ENCODE peak calls at places on chromosomes 13 and 19, in four cellular contexts. S is fibroblast of mammary gland; K is fibroblast of pulmonary artery; V is stimulated activated CD8-positive, alpha-beta memory T cell treated with anti-CD3 and anti-CD28 coated beads, Interleukin-4, amount 100 ng/mL, for 1 hour. P is an unnamed sample.

GRCh38 chr13:20460744-20461143 is 64.9 kb downstream of the CRYL1 start:
- DNase-seq in S (no peak), K (no peak), V (no peak), P (no peak)

GRCh38 chr19:33175886-33176669 is 18.1 kb upstream of the LRP3 start:
- DNase-seq in S (peak), K (peak), V (no peak), P (no peak)

GRCh38 chr13:76888421-76888820 is 2.2 kb upstream of the KCTD12 start:
- DNase-seq in S (no peak), K (no peak), V (no peak), P (no peak)

GRCh38 chr19:42129399-42130253 is 2.6 kb downstream of the POU2F2 start:
- DNase-seq in S (peak), K (peak), V (no peak), P (no peak)

GRCh38 chr13:42906257-42906656 is 85.8 kb downstream of the EPSTI1 start:
- DNase-seq in S (no peak), K (no peak), V (no peak), P (no peak)

GRCh38 chr13:51638497-51638871 is 54.2 kb downstream of the WDFY2 start:
- DNase-seq in S (peak), K (no peak), V (no peak), P (no peak)

GRCh38 chr13:80802946-80803345 is 462.0 kb upstream of the SPRY2 start:
- DNase-seq in S (no peak), K (no peak), V (no peak), P (no peak)

GRCh38 chr13:23921451-23921888 is 24.2 kb upstream of the C1QTNF9B start:
- DNase-seq in S (peak), K (peak), V (no peak), P (no peak)

GRCh38 chr19:33498391-33499000 is 23.1 kb downstream of the PEPD start:
- DNase-seq in S (no peak), K (no peak), V (no peak), P (no peak)

GRCh38 chr19:54462072-54462712 is 1.4 kb downstream of the LENG9 start:
- DNase-seq in S (no peak), K (no peak), V (no peak), P (no peak)

GRCh38 chr19:43430142-43430710 is 15.5 kb downstream of the TEX101 start:
- DNase-seq in S (no peak), K (no peak), V (no peak), P (no peak)

GRCh38 chr19:51493776-51494175 is 7.8 kb downstream of the SIGLEC12 start:
- DNase-seq in S (no peak), K (no peak), V (no peak), P (no peak)

GRCh38 chr13:113901231-113901630 is 37.4 kb upstream of the GAS6 start:
- DNase-seq in S (peak), K (no peak), V (no peak), P (no peak)

GRCh38 chr19:639251-640155 is at the start of gene FGF22:
- DNase-seq in S (peak), K (peak), V (peak), P (no peak)

GRCh38 chr13:42064259-42064658 is 15.8 kb downstream of the DGKH start:
- DNase-seq in S (peak), K (peak), V (no peak), P (no peak)

GRCh38 chr13:35927554-35927953 is 203.6 kb downstream of the DCLK1 start:
- DNase-seq in S (peak), K (peak), V (no peak), P (peak)

GRCh38 chr19:17626456-17626855 is 61.7 kb downstream of the UNC13A start:
- DNase-seq in S (no peak), K (no peak), V (no peak), P (no peak)

GRCh38 chr13:29785978-29786377 is 64.4 kb downstream of the UBL3 start:
- DNase-seq in S (no peak), K (no peak), V (no peak), P (no peak)

GRCh38 chr13:50843256-50844043 is at the start of gene DLEU7:
- DNase-seq in S (no peak), K (no peak), V (no peak), P (no peak)

GRCh38 chr19:2636142-2636896 is 66.2 kb downstream of the GNG7 start:
- DNase-seq in S (no peak), K (no peak), V (no peak), P (no peak)

P was measured in Panc1.